ENCODE peak calls at places on chromosomes 5 and 9, in four cellular contexts. K is HCT116, U is K562, R is HepG2. D is an unnamed sample.
A peak's percentile ranks its signal among the peaks of the same experiment; 100 is the strongest.

GRCh38 chr9:23849379-23849778 is 23.3 kb upstream of the ELAVL2 start:
- DNase-seq in R (no peak), K (no peak), U (no peak), D (no peak)

GRCh38 chr5:37838152-37838932 is 1.5 kb downstream of the GDNF start:
- DNase-seq in R (no peak), K (no peak), U (no peak), D (no peak)

GRCh38 chr9:89304479-89305188 is 6.4 kb upstream of the CKS2 start:
- DNase-seq in K (no peak), R (no peak), U (no peak), D (no peak)

GRCh38 chr5:1817261-1818043 is 16.2 kb downstream of the NDUFS6 start:
- DNase-seq in K (no peak), U (no peak), R (no peak), D (no peak)

GRCh38 chr5:110108520-110108919 is 418.8 kb downstream of the MAN2A1 start:
- DNase-seq in K (no peak), R (no peak), U (no peak), D (no peak)

GRCh38 chr5:158100373-158100902 is 241.5 kb upstream of the CLINT1 start:
- DNase-seq in U (no peak), K (no peak), R (no peak), D (no peak)

GRCh38 chr9:14778565-14778964 is 56.0 kb upstream of the CER1 start:
- DNase-seq in R (no peak), K (no peak), U (no peak), D (no peak)

GRCh38 chr5:127029513-127030258 is 672 bp downstream of the MARCHF3 start:
- DNase-seq in U (peak; percentile 68), K (peak; percentile 50), R (peak; percentile 66), D (no peak)

GRCh38 chr9:92983984-92984589 is 36.8 kb downstream of the FGD3 start:
- DNase-seq in K (peak; percentile 48), U (peak; percentile 33), R (no peak), D (no peak)

GRCh38 chr9:80797427-80797825 is 891.9 kb downstream of the TLE1 start:
- DNase-seq in K (no peak), R (no peak), U (no peak), D (no peak)

GRCh38 chr9:129458155-129458661 is 162.7 kb downstream of the C9orf50 start:
- DNase-seq in R (peak; percentile 51), U (peak; percentile 33), K (no peak), D (no peak)

GRCh38 chr5:34622046-34622435 is 34.1 kb upstream of the RAI14 start:
- DNase-seq in U (no peak), K (no peak), R (no peak), D (no peak)

GRCh38 chr5:30197662-30198061 is 995.8 kb upstream of the CDH6 start:
- DNase-seq in K (no peak), U (no peak), R (no peak), D (no peak)

GRCh38 chr5:604391-604831 is 7.7 kb upstream of the CEP72 start:
- DNase-seq in K (no peak), R (no peak), U (no peak), D (no peak)

GRCh38 chr5:10663531-10664183 is 97.4 kb downstream of the DAP start:
- DNase-seq in U (no peak), K (no peak), R (peak; percentile 15), D (no peak)

GRCh38 chr9:112570731-112571167 is 84.1 kb downstream of the KIAA1958 start:
- DNase-seq in U (no peak), K (no peak), R (peak; percentile 89), D (no peak)

GRCh38 chr9:13443380-13444271 is 164.1 kb upstream of the MPDZ start:
- DNase-seq in K (no peak), R (no peak), U (no peak), D (no peak)

GRCh38 chr9:28960602-28961001 is 1387.3 kb upstream of the C9orf72 start:
- DNase-seq in U (no peak), K (no peak), R (no peak), D (no peak)

GRCh38 chr5:149049371-149049781 is 13.5 kb downstream of the SH3TC2 start:
- DNase-seq in K (no peak), U (peak; percentile 56), R (peak; percentile 47), D (no peak)

GRCh38 chr5:109410389-109411174 is 808 bp upstream of the PJA2 start:
- DNase-seq in K (peak; percentile 43), R (no peak), U (peak; percentile 88), D (no peak)

GRCh38 chr5:33738967-33739366 is 152.8 kb downstream of the ADAMTS12 start:
- DNase-seq in K (no peak), R (peak; percentile 1), U (no peak), D (no peak)

GRCh38 chr9:127283917-127284316 is 19.3 kb downstream of the GARNL3 start:
- DNase-seq in R (no peak), K (no peak), U (peak; percentile 18), D (no peak)
- H3K4me1 ChIP-seq in R (peaks cover 15% of the 10 kb centered on the region), K (no peaks in the 10 kb centered on the region), U (no peaks in the 10 kb centered on the region), D (no peaks in the 10 kb centered on the region)

GRCh38 chr9:133200631-133201030 is 8.4 kb downstream of the OBP2B start:
- DNase-seq in K (no peak), U (no peak), R (no peak), D (no peak)

GRCh38 chr9:133201424-133202144 is 7.5 kb downstream of the OBP2B start:
- DNase-seq in R (no peak), U (no peak), K (no peak), D (no peak)

GRCh38 chr9:133202145-133202513 is 6.9 kb downstream of the OBP2B start:
- DNase-seq in U (no peak), R (no peak), K (no peak), D (no peak)

GRCh38 chr9:133202688-133203453 is 6.2 kb downstream of the OBP2B start:
- DNase-seq in U (no peak), K (no peak), R (no peak), D (no peak)

GRCh38 chr9:133199648-133200321 is 9.3 kb downstream of the OBP2B start:
- DNase-seq in U (no peak), K (no peak), R (no peak), D (no peak)
- H3K4me3 ChIP-seq in U (no peak overlapping the region), K (no peak overlapping the region), R (no peak overlapping the region), D (no peak overlapping the region)

GRCh38 chr9:115250646-115251045 is 132.7 kb upstream of the TNC start:
- DNase-seq in R (no peak), U (no peak), K (no peak), D (no peak)
- TF ChIP-seq TCF7L2 in R (no peak), U (no peak), K (no peak), D (no peak)

DNA sequence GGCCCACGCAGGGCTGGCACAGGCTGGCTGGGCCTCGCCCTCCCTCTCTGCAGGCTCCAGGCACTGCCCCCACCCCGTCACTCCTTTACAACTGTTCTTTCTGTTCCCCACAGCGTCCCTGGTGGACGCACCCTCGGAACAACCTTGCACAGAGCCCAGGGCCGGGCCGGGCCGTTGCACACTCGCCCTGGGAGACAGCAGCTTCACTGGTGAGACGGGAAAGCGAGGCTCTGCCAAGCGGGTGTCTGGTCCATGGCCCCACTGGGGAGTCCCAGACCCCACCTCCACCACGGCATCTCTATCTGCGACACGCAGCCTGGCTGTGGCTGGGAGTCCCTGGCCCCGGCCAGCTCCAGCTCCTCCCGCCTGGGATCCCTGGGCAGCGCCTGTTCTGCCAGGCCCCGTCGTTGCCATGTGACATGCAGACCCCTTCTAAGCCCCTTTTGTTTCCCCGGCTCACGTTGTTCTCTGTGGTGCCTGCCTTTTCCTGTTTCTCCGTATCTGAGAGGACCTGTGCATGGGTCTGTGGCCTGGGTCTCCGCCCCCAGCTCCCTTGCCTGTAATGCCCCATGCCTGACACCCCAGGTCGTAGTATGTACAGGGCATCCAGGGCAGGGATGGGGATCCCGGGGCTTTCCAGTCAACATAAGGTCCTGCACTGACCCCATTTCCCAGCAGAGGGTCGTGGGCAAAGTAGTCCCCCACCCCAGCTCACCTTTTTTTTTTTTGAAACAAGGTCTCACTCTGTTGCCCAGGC is 18.6 kb upstream of the QSOX2 start:
- DNase-seq in U (peak; percentile 41), R (no peak), K (no peak), D (no peak)
- H3K4me1 ChIP-seq in U (peaks cover 58% of the 10 kb centered on the region), R (peaks cover 24% of the 10 kb centered on the region), K (peaks cover 19% of the 10 kb centered on the region), D (no peaks in the 10 kb centered on the region)

DNA sequence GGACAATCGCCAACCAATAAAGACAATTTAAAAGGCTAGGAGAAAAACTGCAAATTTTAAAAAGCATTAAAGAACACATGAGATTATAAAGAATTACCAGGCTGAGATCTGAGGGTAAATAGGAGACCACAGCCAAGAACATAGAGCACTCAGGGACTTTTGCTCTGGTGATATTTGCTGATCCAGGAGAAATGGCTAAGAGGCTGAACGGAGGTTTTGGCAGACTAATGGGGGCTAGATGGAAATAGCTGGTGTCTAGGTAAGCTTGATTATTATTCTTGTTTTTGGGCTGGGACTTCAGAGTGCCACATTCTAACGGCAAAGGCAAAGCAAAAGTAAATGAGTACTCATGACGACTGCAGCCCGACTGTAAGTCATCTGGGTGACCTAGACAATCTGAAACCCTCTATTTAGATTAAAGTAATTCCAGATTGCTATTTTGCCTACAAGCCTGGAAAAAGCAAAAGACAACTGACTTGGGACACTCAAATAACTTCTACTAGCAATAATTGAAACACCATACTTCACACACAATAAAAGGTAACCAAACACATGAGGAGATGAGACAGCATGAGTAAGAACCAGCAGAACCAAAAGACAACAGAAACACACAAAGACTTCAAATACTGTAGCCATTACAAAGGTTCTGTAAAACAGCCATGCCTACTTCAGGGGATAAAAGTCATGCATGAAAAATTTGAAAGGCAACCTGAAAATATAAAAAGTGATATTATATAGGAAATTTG is 68.8 kb downstream of the JAKMIP2 start:
- DNase-seq in R (no peak), K (no peak), U (no peak), D (no peak)
- H3K4me3 ChIP-seq in R (no peak overlapping the region), K (no peak overlapping the region), U (no peak overlapping the region), D (no peak overlapping the region)

GRCh38 chr5:99378443-99378842 is 449.6 kb upstream of the CHD1 start:
- DNase-seq in U (no peak), K (no peak), R (no peak), D (no peak)
- TF ChIP-seq TCF7L2 in U (no peak), K (no peak), R (no peak), D (no peak)

D was measured in Panc1.